ENCODE peak calls at places on chromosomes 3 and 15, in five cellular contexts. X is SK-N-SH, G is HepG2, U is GM12878, L is K562. B is an unnamed sample.

GRCh38 chr3:150469031-150469930 is 61.2 kb downstream of the TSC22D2 start:
- DNase-seq in X (no peak), G (peak), U (no peak), L (peak), B (no peak)

GRCh38 chr3:8657804-8658311 is 13.3 kb upstream of the SSUH2 start:
- DNase-seq in X (peak), G (no peak), U (no peak), L (no peak), B (no peak)

GRCh38 chr3:30356901-30357753 is 249.3 kb upstream of the TGFBR2 start:
- DNase-seq in X (no peak), G (no peak), U (no peak), L (no peak), B (no peak)

GRCh38 chr3:114600571-114600970 is 306.7 kb downstream of the TIGIT start:
- DNase-seq in X (no peak), G (no peak), U (no peak), L (no peak), B (no peak)

GRCh38 chr3:171810278-171811058 is at the start of gene PLD1:
- DNase-seq in X (peak), G (peak), U (no peak), L (peak), B (peak)

GRCh38 chr3:46946856-46947544 is 29.5 kb downstream of the CCDC12 start:
- DNase-seq in X (peak), G (peak), U (no peak), L (peak), B (no peak)

GRCh38 chr3:187689984-187690383 is 12.4 kb downstream of the RTP2 start:
- DNase-seq in X (no peak), G (no peak), U (no peak), L (no peak), B (no peak)

GRCh38 chr3:174439621-174440349 is 419.3 kb upstream of the NAALADL2 start:
- DNase-seq in X (no peak), G (peak), U (no peak), L (no peak), B (peak)

GRCh38 chr15:25056484-25057429 is 102.0 kb downstream of the SNRPN start:
- DNase-seq in X (no peak), G (no peak), U (no peak), L (peak), B (no peak)

GRCh38 chr3:31091748-31092147 is 197.3 kb upstream of the GADL1 start:
- DNase-seq in X (no peak), G (no peak), U (no peak), L (no peak), B (no peak)

GRCh38 chr3:32815812-32816438 is 1.9 kb upstream of the TRIM71 start:
- DNase-seq in X (no peak), G (no peak), U (no peak), L (no peak), B (no peak)

GRCh38 chr15:68209735-68210408 is 4.7 kb upstream of the CALML4 start:
- DNase-seq in X (no peak), G (no peak), U (no peak), L (no peak), B (no peak)

GRCh38 chr3:169686278-169686677 is 22.8 kb upstream of the MECOM start:
- DNase-seq in X (no peak), G (no peak), U (no peak), L (no peak), B (no peak)

GRCh38 chr3:22161315-22161714 is 410.3 kb upstream of the ZNF385D start:
- DNase-seq in X (no peak), G (no peak), U (no peak), L (no peak), B (no peak)

GRCh38 chr3:181712190-181712504 is 422 bp downstream of the SOX2 start:
- DNase-seq in X (peak), G (no peak), U (no peak), L (no peak), B (no peak)

GRCh38 chr3:11389570-11390268 is 117.5 kb downstream of the ATG7 start:
- DNase-seq in X (no peak), G (no peak), U (no peak), L (no peak), B (no peak)

GRCh38 chr3:17806201-17806600 is 63.8 kb upstream of the TBC1D5 start:
- DNase-seq in X (no peak), G (no peak), U (no peak), L (no peak), B (no peak)

GRCh38 chr3:17806876-17807275 is 64.4 kb upstream of the TBC1D5 start:
- DNase-seq in X (no peak), G (no peak), U (no peak), L (no peak), B (no peak)

GRCh38 chr3:17811633-17812032 is 69.2 kb upstream of the TBC1D5 start:
- DNase-seq in X (no peak), G (no peak), U (no peak), L (no peak), B (no peak)

GRCh38 chr3:17810759-17811158 is 68.3 kb upstream of the TBC1D5 start:
- DNase-seq in X (no peak), G (peak), U (no peak), L (no peak), B (no peak)

DNA sequence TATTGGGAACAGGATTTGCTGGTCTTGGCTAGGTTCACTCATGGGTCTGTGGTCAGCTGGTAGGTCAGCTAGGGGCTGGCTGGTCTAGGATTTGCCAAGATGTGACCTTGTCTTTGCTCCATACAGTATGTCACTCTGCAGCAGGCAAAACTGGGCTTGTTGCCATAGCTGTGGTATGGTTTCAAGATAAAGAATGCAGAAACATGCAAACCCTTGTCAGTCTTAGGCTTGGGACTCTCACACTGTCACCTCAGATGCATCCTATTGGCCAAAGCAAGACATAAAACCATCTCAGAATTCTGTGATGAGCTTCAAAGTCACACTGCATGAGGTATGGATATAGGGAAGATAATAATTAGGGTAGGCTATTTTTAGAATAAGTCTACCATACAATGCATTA is 66.6 kb upstream of the TBC1D5 start:
- DNase-seq in X (peak), G (no peak), U (no peak), L (no peak), B (no peak)
- TF ChIP-seq GABPA in X (no peak), G (no peak), U (no peak), L (no peak), B (no peak)

DNA sequence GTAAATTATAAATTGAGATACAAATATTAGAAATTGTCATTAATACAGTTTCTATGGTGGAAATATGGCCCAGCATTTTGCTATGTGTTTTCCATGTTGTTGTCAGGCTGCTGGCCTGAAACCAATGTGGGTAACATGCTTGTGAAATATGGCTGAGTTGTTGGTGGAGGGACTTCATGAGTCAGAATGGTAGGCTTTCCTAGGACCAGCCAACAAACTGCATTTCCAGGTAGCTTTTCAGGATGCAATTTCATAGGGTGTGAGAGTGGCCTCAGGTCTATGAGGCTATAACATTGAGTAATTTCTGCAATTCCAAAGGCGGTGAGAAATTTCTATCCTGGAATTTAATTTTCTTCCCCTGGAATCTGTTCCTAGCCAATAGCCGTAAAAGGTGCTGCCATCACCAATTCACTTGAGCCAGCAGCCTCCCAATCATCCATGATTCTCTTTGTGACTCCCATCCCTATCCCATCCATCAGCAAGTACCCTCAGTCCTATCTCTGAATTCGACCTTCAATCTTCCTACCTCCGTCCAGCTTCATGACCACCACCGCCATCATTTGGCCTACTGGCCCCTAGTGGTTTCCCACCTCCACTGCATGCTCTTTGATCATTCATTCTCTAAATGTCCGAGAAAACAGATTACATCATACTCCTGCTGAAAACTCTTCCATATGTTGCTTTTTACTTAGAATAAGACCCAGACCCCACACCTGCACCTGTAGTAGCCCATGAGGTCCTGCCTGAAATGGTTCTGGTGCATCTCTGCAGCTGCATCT is 276.6 kb upstream of the CFAP20DC start:
- DNase-seq in X (no peak), G (peak), U (no peak), L (peak), B (no peak)
- TF ChIP-seq CTCF in X (peak), G (peak), U (no peak), L (peak), B (no peak)

GRCh38 chr15:83928392-83928734 is 274.4 kb downstream of the ADAMTSL3 start:
- DNase-seq in X (no peak), G (no peak), U (peak), L (no peak), B (no peak)

GRCh38 chr15:83930392-83930791 is 276.5 kb downstream of the ADAMTSL3 start:
- DNase-seq in X (no peak), G (no peak), U (no peak), L (no peak), B (no peak)

GRCh38 chr15:83929619-83930018 is 275.7 kb downstream of the ADAMTSL3 start:
- DNase-seq in X (no peak), G (no peak), U (no peak), L (no peak), B (no peak)

GRCh38 chr15:83928878-83929418 is 275.0 kb downstream of the ADAMTSL3 start:
- DNase-seq in X (no peak), G (peak), U (no peak), L (no peak), B (no peak)

GRCh38 chr15:83930813-83931212 is 276.9 kb downstream of the ADAMTSL3 start:
- DNase-seq in X (no peak), G (peak), U (no peak), L (no peak), B (no peak)
- TF ChIP-seq REST in X (no peak), G (no peak), U (no peak), L (no peak), B (no peak)

GRCh38 chr15:89575146-89575655 is at the start of gene TICRR:
- DNase-seq in X (peak), G (peak), U (peak), L (peak), B (peak)

GRCh38 chr15:89575656-89576416 is 567 bp downstream of the TICRR start:
- DNase-seq in X (no peak), G (no peak), U (no peak), L (no peak), B (no peak)

GRCh38 chr15:89578146-89578545 is 2.9 kb downstream of the TICRR start:
- DNase-seq in X (no peak), G (no peak), U (no peak), L (no peak), B (no peak)

GRCh38 chr15:89577776-89578115 is 2.5 kb downstream of the TICRR start:
- DNase-seq in X (no peak), G (no peak), U (no peak), L (no peak), B (no peak)

GRCh38 chr15:89576417-89576773 is 1.1 kb downstream of the TICRR start:
- DNase-seq in X (no peak), G (no peak), U (no peak), L (no peak), B (no peak)
- TF ChIP-seq GABPA in X (no peak), G (no peak), U (no peak), L (no peak), B (no peak)

GRCh38 chr3:42710323-42711021 is 7.9 kb upstream of the HHATL start:
- DNase-seq in X (no peak), G (no peak), U (no peak), L (no peak), B (no peak)

GRCh38 chr3:42712716-42713372 is 10.2 kb upstream of the HHATL start:
- DNase-seq in X (peak), G (no peak), U (no peak), L (no peak), B (no peak)

GRCh38 chr3:42712344-42712648 is 9.7 kb upstream of the HHATL start:
- DNase-seq in X (no peak), G (no peak), U (no peak), L (no peak), B (no peak)

GRCh38 chr3:42713747-42714146 is 11.1 kb upstream of the HHATL start:
- DNase-seq in X (no peak), G (no peak), U (no peak), L (no peak), B (no peak)

DNA sequence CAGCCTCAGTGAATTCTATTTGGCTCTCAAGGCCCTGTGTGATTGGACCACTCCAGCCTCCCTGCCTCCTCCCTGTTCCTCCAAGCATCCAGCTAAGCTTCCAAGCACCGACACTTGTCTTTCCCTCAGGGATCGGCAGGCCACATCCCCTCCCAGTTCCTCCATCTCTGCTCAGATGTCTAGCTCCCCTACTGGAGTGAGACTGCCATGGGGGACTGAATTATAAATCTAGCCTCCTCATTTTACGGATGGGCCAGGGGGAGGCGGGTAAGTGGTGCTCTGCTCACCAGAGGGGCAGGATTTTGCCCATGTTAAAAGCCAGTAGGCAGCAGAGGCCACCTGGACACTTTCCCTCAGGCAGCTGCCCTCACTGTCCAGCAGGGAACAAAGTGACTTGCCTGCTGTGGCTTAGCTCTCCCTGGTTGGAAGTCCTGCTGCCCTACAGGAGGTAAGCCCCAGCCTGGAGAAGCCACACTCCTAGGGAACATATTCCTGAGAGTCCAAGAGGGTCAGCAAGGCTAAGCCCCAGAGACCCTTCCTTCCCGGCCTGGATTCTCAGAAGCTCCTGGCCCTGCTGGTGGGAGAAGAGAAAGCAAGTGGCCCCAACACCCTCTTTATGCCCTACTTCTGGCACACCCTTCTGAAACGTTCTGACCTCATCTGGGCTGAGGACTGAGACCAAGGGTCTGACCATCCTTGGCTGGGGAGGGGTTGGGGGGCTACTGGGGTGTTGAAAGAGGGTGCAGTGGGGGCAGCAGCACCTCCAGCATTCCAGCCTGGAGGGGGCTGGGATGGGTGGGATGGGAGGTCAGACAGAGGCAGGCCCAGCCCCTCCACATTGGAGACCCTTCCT is 9.1 kb upstream of the HHATL start:
- DNase-seq in X (peak), G (no peak), U (no peak), L (no peak), B (no peak)
- TF ChIP-seq CTCF in X (no peak), G (no peak), U (no peak), L (no peak), B (no peak)

DNA sequence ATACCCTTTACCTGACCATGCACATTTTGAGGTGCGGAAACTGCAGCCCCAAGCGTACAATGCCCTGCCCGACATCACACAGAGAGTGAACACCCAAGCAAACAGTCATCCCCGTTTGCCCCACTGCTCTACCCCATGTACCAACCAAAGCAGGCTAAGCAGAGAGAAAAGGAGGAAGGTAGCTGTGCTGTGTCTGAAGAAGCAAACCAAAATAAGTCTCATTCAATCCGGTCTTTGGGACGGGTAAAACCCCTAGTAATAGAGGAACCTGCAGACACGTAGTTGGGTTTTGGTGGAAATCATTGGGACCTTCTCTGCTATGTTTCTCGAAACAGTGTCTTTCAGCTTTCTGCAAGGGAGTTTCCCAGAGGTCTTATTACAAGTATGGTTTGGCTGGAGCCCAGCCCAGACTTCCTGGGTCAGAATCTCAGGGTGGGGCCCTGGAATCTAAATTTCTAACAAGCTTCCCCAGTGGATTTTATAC is 164.6 kb upstream of the HES1 start:
- DNase-seq in X (no peak), G (no peak), U (peak), L (no peak), B (peak)
- TF ChIP-seq REST in X (no peak), G (no peak), U (no peak), L (no peak), B (no peak)

GRCh38 chr3:146655333-146655996 is 50.3 kb upstream of the PLSCR5 start:
- DNase-seq in X (no peak), G (peak), U (no peak), L (no peak), B (no peak)

GRCh38 chr3:146653978-146654377 is 48.8 kb upstream of the PLSCR5 start:
- DNase-seq in X (no peak), G (no peak), U (no peak), L (no peak), B (no peak)

GRCh38 chr3:146664403-146664802 is 59.3 kb upstream of the PLSCR5 start:
- DNase-seq in X (no peak), G (no peak), U (no peak), L (no peak), B (no peak)

DNA sequence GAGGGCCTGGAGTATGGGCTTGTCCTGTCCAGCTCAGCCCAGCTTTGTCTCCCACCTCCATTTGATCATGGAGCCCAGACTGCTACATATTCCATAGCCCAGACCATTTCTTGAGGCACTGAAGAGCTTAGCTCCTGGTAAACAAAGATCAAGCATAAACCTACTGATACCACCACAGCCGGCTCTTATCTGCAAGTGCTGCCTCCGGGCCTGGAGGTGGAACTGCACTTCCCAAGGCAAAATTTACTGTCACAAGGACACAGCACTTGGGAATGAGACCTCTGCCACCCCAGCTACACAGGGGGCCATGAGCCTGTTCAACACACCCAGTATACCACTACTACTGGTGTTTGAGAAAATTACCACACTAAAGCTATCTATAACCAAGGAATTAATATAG is 53.7 kb upstream of the PLSCR5 start:
- DNase-seq in X (no peak), G (no peak), U (no peak), L (no peak), B (no peak)
- TF ChIP-seq GABPA in X (no peak), G (no peak), U (no peak), L (no peak), B (no peak)